ENCODE peak calls at places on chromosomes 3 and 15, in eight cellular contexts. S is hepatocyte, K is PC-3, T is aorta, J is lower leg skin, A is transverse colon, P is GM23248, W is sigmoid colon. E is an unnamed sample.

GRCh38 chr15:101387591-101387990 is 92.5 kb upstream of the SNRPA1 start:
- DNase-seq in S (no peak), K (no peak), T (no peak), J (no peak), A (no peak), P (no peak), W (no peak), E (no peak)

GRCh38 chr3:115838786-115839185 is 215.5 kb downstream of the GAP43 start:
- DNase-seq in S (no peak), K (no peak), T (no peak), J (no peak), A (no peak), P (no peak), W (no peak), E (no peak)

GRCh38 chr3:127798716-127799115 is 23.6 kb downstream of the MGLL start:
- DNase-seq in S (no peak), K (no peak), T (no peak), J (no peak), A (no peak), P (no peak), W (no peak), E (no peak)

GRCh38 chr15:57522148-57522547 is 69.6 kb upstream of the MYZAP start:
- DNase-seq in S (no peak), K (peak; percentile 26), T (no peak), J (no peak), A (no peak), P (no peak), W (no peak), E (no peak)

GRCh38 chr15:43517354-43518072 is at the start of gene MAP1A:
- DNase-seq in S (peak; percentile 76), K (no peak), T (peak; percentile 69), J (no peak), A (peak; percentile 37), P (peak; percentile 85), W (peak; percentile 89), E (no peak)

GRCh38 chr3:123611077-123611476 is 26.2 kb upstream of the HACD2 start:
- DNase-seq in S (no peak), K (no peak), T (no peak), J (no peak), A (no peak), P (no peak), W (no peak), E (no peak)

GRCh38 chr15:70281261-70281810 is 183.6 kb upstream of the TLE3 start:
- DNase-seq in S (no peak), K (no peak), T (no peak), J (no peak), A (no peak), P (no peak), W (no peak), E (no peak)

GRCh38 chr3:114660124-114660523 is 366.3 kb downstream of the TIGIT start:
- DNase-seq in S (peak; percentile 11), K (no peak), T (peak; percentile 47), J (no peak), A (no peak), P (peak; percentile 48), W (no peak), E (no peak)

GRCh38 chr15:59817834-59818233 is 128.7 kb upstream of the BNIP2 start:
- DNase-seq in S (no peak), K (no peak), T (no peak), J (no peak), A (no peak), P (no peak), W (no peak), E (no peak)

GRCh38 chr15:31487811-31488436 is 161.3 kb downstream of the KLF13 start:
- DNase-seq in S (no peak), K (peak; percentile 27), T (no peak), J (peak; percentile 18), A (no peak), P (peak; percentile 87), W (no peak), E (no peak)

GRCh38 chr3:177928156-177928555 is 608.1 kb upstream of the KCNMB2 start:
- DNase-seq in S (no peak), K (peak; percentile 82), T (no peak), J (no peak), A (no peak), P (peak; percentile 82), W (no peak), E (no peak)

GRCh38 chr15:70741677-70742293 is 21.6 kb downstream of the UACA start:
- DNase-seq in S (no peak), K (peak; percentile 77), T (no peak), J (no peak), A (no peak), P (peak; percentile 78), W (no peak), E (no peak)

GRCh38 chr15:60591491-60592385 is 112.8 kb upstream of the ICE2 start:
- DNase-seq in S (peak; percentile 63), K (no peak), T (peak; percentile 72), J (no peak), A (peak; percentile 33), P (peak; percentile 70), W (peak; percentile 74), E (no peak)

GRCh38 chr3:172449468-172450149 is 1.4 kb upstream of the GHSR start:
- DNase-seq in S (peak; percentile 64), K (no peak), T (peak; percentile 53), J (no peak), A (no peak), P (peak; percentile 65), W (no peak), E (no peak)

GRCh38 chr3:132606085-132606484 is 9.0 kb downstream of the ACKR4 start:
- DNase-seq in S (no peak), K (no peak), T (no peak), J (no peak), A (no peak), P (peak; percentile 69), W (no peak), E (no peak)

GRCh38 chr3:88301273-88302002 is 151.7 kb downstream of the C3orf38 start:
- DNase-seq in S (no peak), K (peak; percentile 56), T (no peak), J (no peak), A (peak; percentile 7), P (no peak), W (no peak), E (no peak)

GRCh38 chr3:136465296-136465695 is 215.2 kb downstream of the PCCB start:
- DNase-seq in S (no peak), K (peak; percentile 13), T (no peak), J (no peak), A (no peak), P (peak; percentile 83), W (no peak), E (no peak)

GRCh38 chr3:129006864-129007263 is 5.8 kb downstream of the EFCC1 start:
- DNase-seq in S (no peak), K (no peak), T (no peak), J (no peak), A (no peak), P (no peak), W (no peak), E (no peak)

GRCh38 chr15:70559223-70559823 is 204.0 kb downstream of the UACA start:
- DNase-seq in S (peak; percentile 34), K (no peak), T (peak; percentile 84), J (peak; percentile 42), A (peak; percentile 51), P (peak; percentile 51), W (no peak), E (no peak)

GRCh38 chr15:63186065-63186464 is 3.3 kb upstream of the RAB8B start:
- DNase-seq in S (no peak), K (peak; percentile 60), T (no peak), J (no peak), A (no peak), P (peak; percentile 78), W (no peak), E (peak; percentile 67)

GRCh38 chr3:169825316-169825715 is 12.6 kb upstream of the LRRC34 start:
- DNase-seq in S (no peak), K (no peak), T (no peak), J (no peak), A (no peak), P (no peak), W (no peak), E (no peak)

DNA sequence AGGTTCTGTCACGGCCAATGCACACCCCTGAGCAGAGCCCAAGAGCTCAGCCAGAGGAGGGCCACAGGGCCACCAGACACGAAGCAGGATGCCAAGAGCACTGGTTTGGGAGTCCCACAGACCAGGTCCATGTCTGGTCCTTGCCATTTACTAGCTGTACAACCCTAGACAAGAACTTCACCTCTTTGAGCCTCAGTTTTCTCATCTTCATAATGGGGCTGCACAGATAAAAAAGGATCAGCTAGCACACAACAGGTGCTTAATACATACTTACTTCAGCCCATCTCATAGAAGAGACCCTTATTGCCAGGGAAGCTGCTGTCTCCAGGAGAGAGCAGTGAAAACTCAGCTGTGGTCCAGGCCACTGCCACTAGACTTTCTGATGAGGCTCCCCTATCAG is 152.0 kb downstream of the NUP210 start:
- DNase-seq in S (no peak), K (no peak), T (no peak), J (no peak), A (no peak), P (no peak), W (no peak), E (no peak)
- H3K4me3 ChIP-seq in S (no peak overlapping the region), K (no peak overlapping the region), T (no peak overlapping the region), J (no peak overlapping the region), A (no peak overlapping the region), P (no peak overlapping the region), W (no peak overlapping the region), E (no peak overlapping the region)

GRCh38 chr3:167861649-167862048 is 126.1 kb downstream of the SERPINI1 start:
- DNase-seq in S (no peak), K (peak; percentile 76), T (no peak), J (no peak), A (no peak), P (peak; percentile 18), W (no peak), E (no peak)

GRCh38 chr3:167859610-167860009 is 124.1 kb downstream of the SERPINI1 start:
- DNase-seq in S (no peak), K (no peak), T (no peak), J (no peak), A (no peak), P (no peak), W (no peak), E (no peak)

GRCh38 chr3:167864559-167864887 is 129.0 kb downstream of the SERPINI1 start:
- DNase-seq in S (no peak), K (no peak), T (peak; percentile 27), J (no peak), A (no peak), P (no peak), W (no peak), E (no peak)

GRCh38 chr3:167863811-167864558 is 128.5 kb downstream of the SERPINI1 start:
- DNase-seq in S (no peak), K (no peak), T (peak; percentile 31), J (no peak), A (no peak), P (no peak), W (no peak), E (no peak)

GRCh38 chr3:167862104-167862785 is 126.7 kb downstream of the SERPINI1 start:
- DNase-seq in S (no peak), K (peak; percentile 71), T (no peak), J (no peak), A (no peak), P (no peak), W (no peak), E (no peak)
- H3K4me3 ChIP-seq in S (no peak overlapping the region), K (peak overlapping the region; percentile 50), T (no peak overlapping the region), J (no peak overlapping the region), A (no peak overlapping the region), P (no peak overlapping the region), W (no peak overlapping the region), E (no peak overlapping the region)

GRCh38 chr3:183827809-183828537 is 2.6 kb upstream of the MAP6D1 start:
- DNase-seq in S (no peak), K (no peak), T (no peak), J (no peak), A (no peak), P (no peak), W (no peak), E (no peak)
- H3K4me3 ChIP-seq in S (no peak overlapping the region), K (no peak overlapping the region), T (no peak overlapping the region), J (no peak overlapping the region), A (no peak overlapping the region), P (no peak overlapping the region), W (no peak overlapping the region), E (no peak overlapping the region)

GRCh38 chr15:74202461-74203401 is at the start of gene STRA6:
- DNase-seq in S (peak; percentile 87), K (no peak), T (no peak), J (no peak), A (no peak), P (no peak), W (no peak), E (no peak)
- H3K4me3 ChIP-seq in S (no peak within 1 kb of the TSS), K (no peak within 1 kb of the TSS), T (no peak within 1 kb of the TSS), J (no peak within 1 kb of the TSS), A (no peak within 1 kb of the TSS), P (no peak within 1 kb of the TSS), W (no peak within 1 kb of the TSS), E (no peak within 1 kb of the TSS)

E was measured in AG04449.